ENCODE peak calls at places on chromosomes 2 and 18, in four cellular contexts. I, Y, S and E are unnamed samples. For H3K9me3, the result is how much of the 10 kb centered on the place peaks cover.

GRCh38 chr2:117785740-117786139 is 28.8 kb upstream of the DDX18 start:
- DNase-seq in I (no peak), Y (no peak), S (no peak), E (peak)

GRCh38 chr2:3311601-3312000 is 66.0 kb downstream of the EIPR1 start:
- DNase-seq in I (no peak), Y (no peak), S (no peak), E (no peak)

GRCh38 chr2:28437142-28437835 is 44.6 kb downstream of the FOSL2 start:
- DNase-seq in I (no peak), Y (no peak), S (no peak), E (no peak)

GRCh38 chr18:77071711-77072292 is 60.8 kb downstream of the MBP start:
- DNase-seq in I (no peak), Y (no peak), S (peak), E (no peak)

GRCh38 chr2:171307560-171307959 is 126.2 kb downstream of the METTL8 start:
- DNase-seq in I (no peak), Y (no peak), S (no peak), E (no peak)

GRCh38 chr18:9951022-9951859 is 37.4 kb downstream of the VAPA start:
- DNase-seq in I (no peak), Y (no peak), S (peak), E (peak)

GRCh38 chr2:165967746-165968145 is 14.2 kb upstream of the TTC21B start:
- DNase-seq in I (no peak), Y (no peak), S (no peak), E (no peak)

GRCh38 chr18:7749510-7749981 is 182.4 kb downstream of the PTPRM start:
- DNase-seq in I (no peak), Y (no peak), S (no peak), E (no peak)

GRCh38 chr2:229798446-229799147 is 84.2 kb upstream of the DNER start:
- DNase-seq in I (no peak), Y (peak), S (no peak), E (no peak)

GRCh38 chr2:85263591-85263990 is 64.2 kb downstream of the TGOLN2 start:
- DNase-seq in I (no peak), Y (no peak), S (no peak), E (no peak)

GRCh38 chr18:12657048-12657848 is 659 bp downstream of the SPIRE1 start:
- DNase-seq in I (no peak), Y (peak), S (no peak), E (peak)

DNA sequence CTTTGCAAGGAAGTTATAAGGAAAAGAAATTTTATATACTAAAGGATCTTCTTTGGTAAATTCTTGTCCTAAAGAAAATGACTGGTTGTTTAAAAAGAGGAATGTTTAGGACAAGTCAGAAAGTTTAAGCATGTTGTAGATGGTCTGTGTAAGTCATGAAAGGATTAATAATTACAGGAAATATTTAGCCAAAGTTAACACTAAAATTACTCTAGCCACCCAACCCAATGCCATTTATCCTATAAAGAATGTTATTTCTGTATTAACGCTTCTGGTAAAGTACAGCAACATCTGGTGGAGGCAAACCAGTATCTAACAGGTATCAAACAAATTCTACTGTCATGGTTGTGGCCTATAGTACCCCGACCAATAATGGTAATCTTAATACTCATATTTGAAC is 546.9 kb upstream of the PKDCC start:
- DNase-seq in I (no peak), Y (no peak), S (no peak), E (no peak)
- H3K9me3 ChIP-seq in I (under half), Y (under half), S (under half), E (under half)

DNA sequence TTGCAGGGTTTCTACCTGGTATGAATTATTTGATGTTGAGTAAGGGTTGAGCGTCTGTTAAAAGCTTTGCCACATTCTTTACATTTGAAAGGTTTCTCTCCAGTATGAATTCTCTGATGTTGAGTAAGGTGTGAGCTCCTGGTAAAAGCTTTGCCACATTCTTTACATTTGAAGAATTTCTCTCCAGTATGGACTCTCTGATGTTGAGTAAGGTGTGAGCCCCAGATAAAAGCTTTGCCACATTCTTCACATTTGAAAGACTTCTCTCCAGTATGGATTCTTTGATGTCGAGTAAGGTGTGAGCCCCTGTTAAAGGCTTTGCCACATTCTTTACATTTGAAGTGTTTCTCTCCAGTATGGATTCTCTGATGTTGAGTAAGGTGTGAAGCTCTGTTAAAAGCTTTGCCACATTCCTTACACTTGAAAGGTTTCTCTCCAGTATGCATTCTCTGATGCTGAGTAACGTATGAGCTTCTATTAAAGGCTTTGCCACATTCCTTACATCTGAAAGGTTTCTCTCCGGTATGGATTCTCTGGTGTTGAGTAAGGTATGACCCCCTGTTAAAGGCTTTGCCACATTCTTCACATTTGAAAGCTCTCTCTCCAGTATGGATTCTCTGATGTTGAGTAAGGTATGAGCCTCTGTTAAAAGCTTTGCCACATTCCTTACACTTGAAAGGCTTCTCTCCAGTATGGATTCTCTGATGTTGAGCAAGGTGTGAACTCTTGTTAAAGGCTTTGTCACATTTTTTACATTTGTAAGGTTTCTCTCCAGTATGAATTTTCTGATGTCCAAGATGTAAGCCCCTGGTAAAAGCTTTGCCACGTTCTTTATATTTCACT is 27.1 kb downstream of the ZNF519 start:
- DNase-seq in I (no peak), Y (no peak), S (no peak), E (no peak)
- H3K9me3 ChIP-seq in I (under half), Y (under half), S (half or more), E (half or more)

GRCh38 chr18:74661690-74662089 is 64.0 kb downstream of the ZNF407 start:
- DNase-seq in I (no peak), Y (no peak), S (no peak), E (no peak)
- H3K9me3 ChIP-seq in I (under half), Y (under half), S (under half), E (under half)

GRCh38 chr2:21912405-21912804 is 788.6 kb downstream of the TDRD15 start:
- DNase-seq in I (no peak), Y (no peak), S (no peak), E (no peak)

GRCh38 chr2:21920721-21921120 is 797.0 kb downstream of the TDRD15 start:
- DNase-seq in I (no peak), Y (no peak), S (no peak), E (no peak)

GRCh38 chr2:21915201-21915600 is 791.4 kb downstream of the TDRD15 start:
- DNase-seq in I (no peak), Y (no peak), S (no peak), E (no peak)

GRCh38 chr2:21916934-21917522 is 793.3 kb downstream of the TDRD15 start:
- DNase-seq in I (no peak), Y (no peak), S (no peak), E (no peak)
- H3K9me3 ChIP-seq in I (under half), Y (under half), S (under half), E (under half)

DNA sequence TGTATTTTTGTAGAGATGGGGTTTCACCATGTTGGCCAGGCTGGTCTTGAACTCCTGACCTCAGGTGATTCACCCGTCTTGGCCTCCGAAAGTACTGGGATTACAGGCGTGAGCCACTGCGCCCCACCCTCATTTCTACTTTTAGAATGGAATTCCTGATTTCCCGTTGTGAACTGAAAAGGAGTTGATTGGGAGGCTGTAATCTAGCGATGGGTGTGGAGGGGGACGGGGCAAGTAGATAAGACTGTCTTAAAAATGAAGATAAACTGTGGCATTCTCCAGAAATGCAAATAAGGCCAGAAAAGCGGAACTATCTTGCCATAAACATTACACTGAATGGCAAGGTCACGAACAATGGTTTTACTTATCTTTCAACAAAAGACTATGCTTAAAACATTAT is 135.4 kb downstream of the TRIB2 start:
- DNase-seq in I (no peak), Y (no peak), S (no peak), E (no peak)
- H3K9me3 ChIP-seq in I (under half), Y (under half), S (under half), E (under half)

DNA sequence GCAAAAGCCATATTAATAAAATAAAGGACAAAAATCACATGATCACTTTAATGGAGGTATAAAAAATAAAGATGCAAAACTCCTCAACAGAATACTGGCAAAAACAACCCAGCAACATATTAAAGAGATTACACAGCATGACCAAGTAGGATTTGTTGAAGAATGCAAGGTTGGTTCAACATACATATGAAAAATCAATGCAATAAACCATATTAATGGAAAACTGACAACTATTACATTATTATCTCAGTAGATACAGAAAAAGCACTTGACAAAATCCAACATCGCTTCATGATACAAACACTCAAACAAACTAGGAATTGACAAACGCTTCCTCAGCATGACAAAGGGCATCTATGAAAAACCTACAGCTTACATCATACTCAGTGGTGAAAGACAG is 76.7 kb downstream of the CRACDL start:
- DNase-seq in I (no peak), Y (no peak), S (no peak), E (no peak)
- H3K9me3 ChIP-seq in I (under half), Y (under half), S (under half), E (under half)

DNA sequence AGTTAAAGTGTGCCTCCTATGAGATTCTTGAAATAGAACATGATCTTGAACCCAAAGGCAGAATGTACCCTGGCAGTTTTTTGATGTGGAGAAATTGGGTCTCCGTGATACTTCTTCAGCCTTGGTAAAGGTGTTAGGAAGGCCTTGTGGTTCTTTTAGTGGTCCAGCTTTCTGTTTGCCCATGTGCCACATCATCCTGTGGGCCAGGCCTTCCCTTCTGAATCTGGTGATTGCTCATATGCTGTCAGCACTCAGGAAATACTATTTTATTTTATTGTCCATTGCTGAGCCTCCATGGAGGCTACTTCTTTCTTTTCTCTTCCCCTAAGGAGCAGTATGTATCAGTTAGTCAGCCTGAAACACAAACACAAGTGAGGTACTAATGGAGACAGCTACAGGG is 52.9 kb downstream of the CCDC141 start:
- DNase-seq in I (no peak), Y (no peak), S (no peak), E (no peak)
- H3K9me3 ChIP-seq in I (under half), Y (under half), S (under half), E (under half)